ENCODE peak calls at places on chromosomes 16 and 17, in five cellular contexts. G, K, F, T and D are unnamed samples.

GRCh38 chr17:38766341-38766740 is 13.8 kb downstream of the PSMB3 start:
- DNase-seq in F (no peak), G (no peak), T (no peak), K (no peak), D (no peak)

GRCh38 chr17:77308768-77309726 is 168.3 kb downstream of the SEC14L1 start:
- DNase-seq in T (no peak), F (no peak), G (no peak), K (no peak), D (no peak)

GRCh38 chr16:78183886-78184553 is 84.6 kb downstream of the WWOX start:
- DNase-seq in F (no peak), K (no peak), G (no peak), T (no peak), D (no peak)

GRCh38 chr16:79278506-79278905 is 322.0 kb downstream of the MAF start:
- DNase-seq in F (peak; percentile 32), T (no peak), K (peak; percentile 59), G (no peak), D (no peak)

GRCh38 chr17:6706996-6707395 is 6.2 kb downstream of the SLC13A5 start:
- DNase-seq in T (no peak), F (no peak), G (no peak), K (no peak), D (no peak)

GRCh38 chr16:70737377-70738082 is 51.7 kb upstream of the MTSS2 start:
- DNase-seq in G (no peak), F (peak; percentile 46), T (no peak), K (peak; percentile 64), D (no peak)

GRCh38 chr17:65387322-65387721 is 174.1 kb downstream of the AXIN2 start:
- DNase-seq in T (no peak), G (no peak), F (no peak), K (no peak), D (no peak)

GRCh38 chr17:83089322-83090156 is 10.1 kb downstream of the METRNL start:
- DNase-seq in T (no peak), G (no peak), F (no peak), K (no peak), D (peak; percentile 92)

GRCh38 chr17:59626756-59627155 is 7.1 kb downstream of the CLTC start:
- DNase-seq in T (no peak), K (no peak), F (no peak), G (no peak), D (no peak)

GRCh38 chr16:116015-116414 is 22.5 kb downstream of the NPRL3 start:
- DNase-seq in G (no peak), K (no peak), T (no peak), F (no peak), D (no peak)

GRCh38 chr17:75831032-75831567 is 13.1 kb downstream of the UNC13D start:
- DNase-seq in G (no peak), K (no peak), T (peak; percentile 54), F (no peak), D (no peak)

GRCh38 chr16:14334366-14335105 is 263.4 kb downstream of the MRTFB start:
- DNase-seq in F (no peak), G (no peak), K (no peak), T (no peak), D (no peak)

GRCh38 chr17:1979182-1979980 is 45.8 kb downstream of the RTN4RL1 start:
- DNase-seq in K (no peak), T (no peak), F (no peak), G (no peak), D (no peak)

GRCh38 chr16:2151188-2152091 is 3.0 kb downstream of the RAB26 start:
- DNase-seq in F (no peak), T (peak; percentile 58), K (no peak), G (peak; percentile 86), D (no peak)

GRCh38 chr17:74391771-74392170 is 24.5 kb downstream of the GPR142 start:
- DNase-seq in G (no peak), T (no peak), F (no peak), K (no peak), D (no peak)

GRCh38 chr17:47907932-47908562 is 12.0 kb downstream of the SP2 start:
- DNase-seq in G (no peak), K (no peak), F (no peak), T (no peak), D (no peak)

GRCh38 chr16:57623251-57624043 is 5.0 kb upstream of the ADGRG1 start:
- DNase-seq in K (no peak), T (peak; percentile 57), G (peak; percentile 76), F (no peak), D (no peak)

GRCh38 chr16:23947838-23948237 is 112.1 kb downstream of the PRKCB start:
- DNase-seq in F (no peak), T (no peak), G (no peak), K (no peak), D (no peak)

GRCh38 chr17:49201481-49201927 is 8.9 kb downstream of the GNGT2 start:
- DNase-seq in G (no peak), T (no peak), K (no peak), F (no peak), D (no peak)

GRCh38 chr17:69437475-69437874 is 23.0 kb downstream of the MAP2K6 start:
- DNase-seq in F (no peak), K (no peak), G (no peak), T (no peak), D (no peak)

GRCh38 chr17:70295732-70296131 is 126.4 kb downstream of the KCNJ2 start:
- DNase-seq in K (no peak), F (no peak), G (no peak), T (no peak), D (no peak)

GRCh38 chr17:78933025-78933958 is 8.1 kb upstream of the TIMP2 start:
- DNase-seq in K (peak; percentile 32), T (no peak), F (peak; percentile 19), G (peak; percentile 61), D (peak; percentile 52)

GRCh38 chr17:44217738-44218343 is 1.6 kb downstream of the UBTF start:
- DNase-seq in T (peak; percentile 30), K (no peak), G (no peak), F (no peak), D (no peak)

GRCh38 chr17:79661292-79662041 is 50.6 kb upstream of the RBFOX3 start:
- DNase-seq in G (no peak), T (no peak), K (no peak), F (no peak), D (no peak)

GRCh38 chr16:76277099-76278030 is at the start of gene CNTNAP4:
- DNase-seq in F (no peak), G (peak; percentile 18), K (no peak), T (peak; percentile 58), D (no peak)

GRCh38 chr17:34733351-34733750 is 154.0 kb downstream of the TMEM132E start:
- DNase-seq in T (no peak), F (no peak), K (no peak), G (no peak), D (no peak)

GRCh38 chr17:54256530-54256929 is 433.8 kb downstream of the KIF2B start:
- DNase-seq in T (peak; percentile 73), K (no peak), G (peak; percentile 32), F (no peak), D (no peak)

GRCh38 chr17:41284546-41284945 is 9.0 kb downstream of the KRTAP9-7 start:
- DNase-seq in F (no peak), G (no peak), K (no peak), T (no peak), D (no peak)

GRCh38 chr17:80673152-80673920 is 128.7 kb downstream of the RPTOR start:
- DNase-seq in T (no peak), G (peak; percentile 28), K (no peak), F (no peak), D (no peak)

GRCh38 chr16:81797443-81797842 is 18.4 kb downstream of the PLCG2 start:
- DNase-seq in G (no peak), T (no peak), K (no peak), F (no peak), D (peak; percentile 70)

GRCh38 chr16:61791465-61791864 is 244.8 kb downstream of the CDH8 start:
- DNase-seq in G (no peak), K (no peak), F (no peak), T (no peak), D (no peak)

GRCh38 chr16:47631131-47631530 is 170.0 kb downstream of the PHKB start:
- DNase-seq in K (no peak), T (no peak), G (no peak), F (no peak), D (no peak)

GRCh38 chr17:42759982-42760651 is 910 bp upstream of the RAMP2 start:
- DNase-seq in T (no peak), K (no peak), F (no peak), G (peak; percentile 16), D (no peak)
- H3K27ac ChIP-seq in T (no peak overlapping the region), K (no peak overlapping the region), F (no peak overlapping the region), G (no peak overlapping the region), D (peak overlapping the region; percentile 40)

GRCh38 chr17:3669548-3669947 is 936 bp downstream of the EMC6 start:
- DNase-seq in F (no peak), T (no peak), K (no peak), G (no peak), D (no peak)
- H3K27ac ChIP-seq in F (peak overlapping the region; percentile 55), T (peak overlapping the region; percentile 90), K (no peak overlapping the region), G (no peak overlapping the region), D (peak overlapping the region; percentile 86)

DNA sequence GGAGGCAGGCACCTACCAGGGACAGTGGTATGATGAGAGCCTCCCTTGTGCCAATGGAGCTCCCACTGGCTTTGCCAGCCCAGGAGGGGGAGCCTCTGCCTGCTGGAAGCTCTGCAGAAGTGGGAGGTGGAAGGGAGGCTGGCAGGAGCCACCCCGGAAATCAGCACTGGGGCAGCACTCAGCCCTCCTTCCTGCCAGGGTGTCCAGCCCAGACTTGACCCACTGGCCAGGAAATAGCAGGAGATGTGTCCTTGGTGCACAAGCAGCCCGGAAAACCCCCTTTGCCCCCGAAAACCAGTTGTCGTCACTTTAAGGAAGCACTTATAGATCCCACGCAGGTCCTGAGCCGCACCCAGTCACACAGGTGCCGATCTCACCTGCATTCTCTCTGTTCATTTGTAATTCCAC is 49.3 kb upstream of the CACNG4 start:
- DNase-seq in G (no peak), F (no peak), T (peak; percentile 31), K (no peak), D (peak; percentile 60)
- H3K27ac ChIP-seq in G (no peak overlapping the region), F (no peak overlapping the region), T (no peak overlapping the region), K (no peak overlapping the region), D (no peak overlapping the region)

GRCh38 chr17:29178750-29179231 is 1.4 kb downstream of the MYO18A start:
- DNase-seq in F (no peak), K (no peak), T (peak; percentile 51), G (peak; percentile 37), D (peak; percentile 73)
- H3K27ac ChIP-seq in F (peak overlapping the region; percentile 57), K (no peak overlapping the region), T (peak overlapping the region; percentile 84), G (no peak overlapping the region), D (peak overlapping the region; percentile 75)